ENCODE peak calls at places on chromosomes 13 and 19, in four cellular contexts. V is GM12878, W is hepatocyte, X is PC-3. L is an unnamed sample.

GRCh38 chr19:54653181-54653809 is 9.5 kb upstream of the LILRB4 start:
- DNase-seq in X (peak; percentile 56), W (no peak), V (no peak), L (no peak)

GRCh38 chr13:79451500-79451962 is 29.4 kb upstream of the NDFIP2 start:
- DNase-seq in X (peak; percentile 62), V (peak; percentile 71), W (peak; percentile 49), L (no peak)

GRCh38 chr13:40564342-40564997 is 102.0 kb downstream of the FOXO1 start:
- DNase-seq in V (peak; percentile 24), X (no peak), W (no peak), L (no peak)

GRCh38 chr13:91454666-91455065 is 56.2 kb downstream of the GPC5 start:
- DNase-seq in V (no peak), X (no peak), W (no peak), L (no peak)

GRCh38 chr19:30394481-30395151 is 22.4 kb downstream of the ZNF536 start:
- DNase-seq in V (no peak), X (no peak), W (no peak), L (no peak)

GRCh38 chr13:84810781-84811180 is 928.5 kb upstream of the SLITRK1 start:
- DNase-seq in X (no peak), W (no peak), V (no peak), L (no peak)

GRCh38 chr19:44954278-44954648 is 917 bp upstream of the CLPTM1 start:
- DNase-seq in V (no peak), W (no peak), X (no peak), L (no peak)

GRCh38 chr13:105543742-105544141 is 991.7 kb downstream of the EFNB2 start:
- DNase-seq in X (peak; percentile 37), W (no peak), V (no peak), L (no peak)

GRCh38 chr13:48000559-48001126 is 430 bp downstream of the SUCLA2 start:
- DNase-seq in V (no peak), X (peak; percentile 6), W (peak; percentile 30), L (peak; percentile 55)

GRCh38 chr13:76885203-76886004 is 801 bp downstream of the KCTD12 start:
- DNase-seq in W (peak; percentile 78), X (peak; percentile 51), V (no peak), L (peak; percentile 79)

GRCh38 chr13:40666905-40667621 is 622 bp upstream of the FOXO1 start:
- DNase-seq in W (peak; percentile 77), X (peak; percentile 16), V (no peak), L (peak; percentile 84)

GRCh38 chr13:36067619-36068456 is 63.3 kb downstream of the DCLK1 start:
- DNase-seq in X (no peak), W (no peak), V (no peak), L (no peak)

GRCh38 chr13:51768378-51768921 is 35.5 kb downstream of the DHRS12 start:
- DNase-seq in X (no peak), W (no peak), V (no peak), L (peak; percentile 66)

GRCh38 chr13:39020853-39021462 is 16.9 kb downstream of the PROSER1 start:
- DNase-seq in X (no peak), W (no peak), V (no peak), L (no peak)

GRCh38 chr13:106507560-106508274 is 27.7 kb downstream of the EFNB2 start:
- DNase-seq in W (peak; percentile 52), V (no peak), X (peak; percentile 75), L (peak; percentile 24)

GRCh38 chr13:73168993-73169401 is 110.2 kb downstream of the KLF5 start:
- DNase-seq in V (no peak), W (no peak), X (peak; percentile 17), L (no peak)

GRCh38 chr19:497861-498590 is 1.7 kb downstream of the MADCAM1 start:
- DNase-seq in V (no peak), W (peak; percentile 27), X (no peak), L (no peak)
- TF ChIP-seq EZH2 in V (no peak), W (peak; percentile 69), X (no peak), L (peak; percentile 85)

GRCh38 chr19:13972368-13973155 is 20.3 kb downstream of the DCAF15 start:
- DNase-seq in W (no peak), X (no peak), V (no peak), L (no peak)
- H3K36me3 ChIP-seq in W (no peaks in the 10 kb centered on the region), X (peaks cover 13% of the 10 kb centered on the region), V (no peaks in the 10 kb centered on the region), L (no peaks in the 10 kb centered on the region)

DNA sequence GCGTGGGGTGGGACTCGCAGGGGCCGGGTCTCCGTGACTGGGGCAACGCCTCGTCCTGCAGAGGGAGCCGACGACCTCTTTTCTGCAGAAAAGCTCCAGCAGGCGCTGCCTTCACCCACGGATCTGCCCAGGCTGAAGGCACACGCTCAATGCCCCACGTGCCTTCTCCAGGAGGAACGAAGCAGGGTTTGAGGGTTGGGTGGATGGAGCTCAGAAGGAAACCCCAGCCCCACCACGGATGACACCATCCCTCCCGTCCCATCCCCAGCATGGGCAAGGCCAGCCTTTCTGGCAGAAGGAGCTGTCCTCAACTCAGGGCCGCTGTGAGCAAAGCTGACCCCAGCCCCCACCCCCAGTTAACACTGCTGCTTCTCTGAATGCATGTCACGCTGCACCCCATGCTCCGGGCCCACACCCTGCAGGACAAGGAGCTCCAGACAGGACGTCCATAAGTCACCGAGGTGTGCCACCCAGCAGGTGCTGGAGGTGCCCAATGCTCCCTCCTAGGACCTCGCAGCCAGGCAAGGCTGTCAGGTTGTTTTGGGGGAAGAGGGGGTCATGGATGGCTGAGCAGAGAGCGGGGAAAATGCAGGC is 7.4 kb downstream of the C19orf25 start:
- DNase-seq in X (peak; percentile 31), W (no peak), V (no peak), L (peak; percentile 49)
- TF ChIP-seq EZH2 in X (no peak), W (no peak), V (no peak), L (no peak)

GRCh38 chr13:111590796-111591195 is 270.4 kb downstream of the TEX29 start:
- DNase-seq in V (no peak), W (no peak), X (no peak), L (no peak)
- H3K36me3 ChIP-seq in V (no peaks in the 10 kb centered on the region), W (no peaks in the 10 kb centered on the region), X (no peaks in the 10 kb centered on the region), L (no peaks in the 10 kb centered on the region)

GRCh38 chr19:41521860-41522555 is 54.0 kb upstream of the CEACAM21 start:
- DNase-seq in W (no peak), V (no peak), X (no peak), L (peak; percentile 17)
- TF ChIP-seq EZH2 in W (no peak), V (no peak), X (no peak), L (peak; percentile 36)

GRCh38 chr13:111304041-111304544 is 16.3 kb upstream of the TEX29 start:
- DNase-seq in W (no peak), X (no peak), V (peak; percentile 45), L (no peak)
- H3K36me3 ChIP-seq in W (no peaks in the 10 kb centered on the region), X (peaks cover 9% of the 10 kb centered on the region), V (peaks cover 44% of the 10 kb centered on the region), L (no peaks in the 10 kb centered on the region)

GRCh38 chr19:47469719-47470118 is 2.0 kb downstream of the SLC8A2 start:
- DNase-seq in V (no peak), W (no peak), X (no peak), L (no peak)
- TF ChIP-seq EZH2 in V (no peak), W (no peak), X (no peak), L (no peak)

DNA sequence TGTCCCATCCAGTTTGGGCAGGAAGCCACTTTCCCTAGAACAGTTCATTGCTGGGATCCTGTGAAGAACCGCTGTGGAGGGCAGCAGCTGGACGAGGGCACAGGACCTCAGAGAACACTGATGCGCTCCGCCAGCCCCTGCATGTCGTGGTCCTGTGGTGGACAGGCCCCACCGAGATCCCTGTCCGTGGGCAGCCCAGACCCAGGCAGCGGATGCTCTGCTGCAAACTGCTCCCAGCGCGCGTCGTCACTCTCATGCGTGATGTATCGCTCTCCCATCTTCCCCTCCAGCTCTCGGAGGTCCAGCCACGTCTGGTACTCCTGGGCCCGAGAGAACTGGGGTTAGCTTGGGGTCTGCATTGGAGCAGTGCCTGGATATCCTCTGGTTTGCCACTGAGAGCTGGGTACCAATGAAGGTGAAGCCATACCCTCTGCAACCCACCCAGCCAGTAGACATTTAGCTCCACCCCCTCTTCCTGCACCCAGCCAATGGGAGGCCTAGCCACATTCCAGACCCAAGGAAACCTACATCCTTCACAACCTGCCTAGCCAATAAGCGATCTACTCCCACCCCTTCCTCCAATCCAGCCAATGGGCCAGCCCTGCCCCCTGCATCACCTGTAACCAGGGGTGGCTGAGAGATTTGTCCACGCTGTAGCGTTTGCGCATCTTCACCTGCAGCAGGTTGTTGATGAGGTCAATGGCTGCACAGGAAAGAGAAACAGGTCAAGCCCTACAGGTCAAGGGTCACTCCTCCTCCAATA is 13.6 kb upstream of the DACT3 start:
- DNase-seq in W (no peak), V (no peak), X (peak; percentile 37), L (peak; percentile 66)
- H3K36me3 ChIP-seq in W (no peaks in the 10 kb centered on the region), V (peaks cover 28% of the 10 kb centered on the region), X (no peaks in the 10 kb centered on the region), L (no peaks in the 10 kb centered on the region)